ENCODE peak calls at places on chromosomes 7 and 10, in five cellular contexts. O is mammary epithelial cell, E is GM23248, D is fibroblast of lung, K is GM23338. P is an unnamed sample. For H3K4me1, the result is how much of the 10 kb centered on the place peaks cover.

GRCh38 chr7:30596043-30596641 is 1.5 kb downstream of the GARS1 start:
- DNase-seq in O (peak), E (peak), D (peak), K (peak), P (peak)

GRCh38 chr7:129797224-129797789 is 155.5 kb downstream of the UBE2H start:
- DNase-seq in O (no peak), E (no peak), D (no peak), K (peak), P (no peak)

GRCh38 chr10:97701438-97702064 is 12.0 kb upstream of the MARVELD1 start:
- DNase-seq in O (peak), E (peak), D (peak), K (peak), P (no peak)

GRCh38 chr7:41478187-41478586 is 224.7 kb downstream of the INHBA start:
- DNase-seq in O (no peak), E (no peak), D (no peak), K (no peak), P (no peak)

GRCh38 chr7:151631968-151632749 is 112.5 kb upstream of the RHEB start:
- DNase-seq in O (peak), E (peak), D (peak), K (peak), P (peak)

GRCh38 chr7:3867847-3868246 is 566.8 kb downstream of the SDK1 start:
- DNase-seq in O (no peak), E (no peak), D (peak), K (no peak), P (no peak)

GRCh38 chr7:139972000-139972399 is 90.8 kb downstream of the PARP12 start:
- DNase-seq in O (no peak), E (no peak), D (no peak), K (peak), P (no peak)

GRCh38 chr7:149147730-149148653 is 739 bp downstream of the ZNF398 start:
- DNase-seq in O (peak), E (peak), D (peak), K (peak), P (peak)

GRCh38 chr7:121633186-121633585 is 237.1 kb upstream of the FAM3C start:
- DNase-seq in O (no peak), E (no peak), D (no peak), K (no peak), P (no peak)

GRCh38 chr10:91879514-91880170 is 29.6 kb downstream of the FGFBP3 start:
- DNase-seq in O (no peak), E (no peak), D (no peak), K (no peak), P (no peak)

GRCh38 chr7:27242580-27243339 is at the start of gene EVX1:
- DNase-seq in O (no peak), E (peak), D (no peak), K (peak), P (no peak)

GRCh38 chr10:24503627-24504320 is 219.9 kb downstream of the ARHGAP21 start:
- DNase-seq in O (peak), E (peak), D (peak), K (peak), P (no peak)

GRCh38 chr10:21055339-21056135 is 158.4 kb upstream of the NEBL start:
- DNase-seq in O (no peak), E (no peak), D (no peak), K (no peak), P (no peak)

GRCh38 chr10:87177-88080 is 38.3 kb upstream of the TUBB8 start:
- DNase-seq in O (no peak), E (no peak), D (no peak), K (no peak), P (no peak)

GRCh38 chr10:13056461-13057077 is 43.4 kb upstream of the OPTN start:
- DNase-seq in O (peak), E (peak), D (peak), K (peak), P (no peak)

GRCh38 chr7:5596896-5597246 is 173.2 kb upstream of the TNRC18 start:
- DNase-seq in O (no peak), E (peak), D (no peak), K (no peak), P (no peak)

GRCh38 chr7:5597772-5598171 is 174.1 kb upstream of the TNRC18 start:
- DNase-seq in O (no peak), E (peak), D (no peak), K (no peak), P (no peak)

GRCh38 chr7:5595545-5596045 is 172.0 kb upstream of the TNRC18 start:
- DNase-seq in O (peak), E (peak), D (no peak), K (no peak), P (peak)

GRCh38 chr7:5596046-5596895 is 172.6 kb upstream of the TNRC18 start:
- DNase-seq in O (peak), E (peak), D (peak), K (peak), P (peak)

DNA sequence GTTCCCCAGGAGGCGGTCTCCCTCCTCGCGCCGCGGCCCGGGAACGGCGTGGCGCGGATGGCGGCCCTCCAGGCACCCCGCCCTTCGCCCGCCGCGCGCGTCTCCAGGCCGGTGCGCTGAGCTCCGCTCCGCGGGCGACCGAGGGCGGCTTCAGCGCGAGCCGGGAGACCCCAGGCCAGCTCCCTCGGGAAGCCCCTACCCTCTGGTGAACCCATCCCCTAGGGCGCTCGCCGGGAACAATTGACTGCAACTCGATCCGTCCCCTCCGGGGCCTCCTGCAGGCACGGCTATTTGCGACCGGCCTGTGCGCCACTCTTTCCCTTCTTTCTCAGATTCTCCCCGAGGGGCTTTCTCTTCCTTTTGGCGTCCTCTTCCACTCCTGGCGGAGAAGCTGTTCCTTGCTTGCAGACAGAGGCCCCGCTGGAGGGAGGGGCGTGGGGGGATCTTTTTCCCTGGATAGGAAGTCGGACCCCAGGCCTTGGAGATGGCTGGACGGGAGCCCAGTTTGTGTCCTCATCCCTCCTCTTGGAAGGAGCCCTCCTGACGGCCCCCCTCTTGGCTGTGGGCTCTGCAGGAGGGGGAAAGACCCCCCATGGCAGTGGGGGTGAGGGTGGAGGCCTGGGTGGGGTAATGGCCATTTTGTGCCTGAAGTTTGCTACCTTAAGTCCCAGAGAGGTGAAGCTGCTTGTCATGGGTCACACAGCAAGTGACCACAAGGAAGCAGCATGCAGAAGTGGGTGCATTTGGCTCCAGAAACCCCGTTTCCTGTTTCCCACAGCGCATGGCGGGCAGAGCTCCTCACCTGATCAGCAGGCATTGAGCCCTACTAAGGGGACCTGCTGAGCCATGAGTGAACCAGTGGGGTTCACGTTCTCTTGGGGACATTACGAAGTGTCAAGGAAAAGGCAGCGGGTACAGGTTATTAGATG is 171.2 kb upstream of the TNRC18 start:
- DNase-seq in O (peak), E (peak), D (peak), K (peak), P (no peak)
- H3K4me1 ChIP-seq in O (under half), E (under half), D (under half), K (half or more), P (half or more)

DNA sequence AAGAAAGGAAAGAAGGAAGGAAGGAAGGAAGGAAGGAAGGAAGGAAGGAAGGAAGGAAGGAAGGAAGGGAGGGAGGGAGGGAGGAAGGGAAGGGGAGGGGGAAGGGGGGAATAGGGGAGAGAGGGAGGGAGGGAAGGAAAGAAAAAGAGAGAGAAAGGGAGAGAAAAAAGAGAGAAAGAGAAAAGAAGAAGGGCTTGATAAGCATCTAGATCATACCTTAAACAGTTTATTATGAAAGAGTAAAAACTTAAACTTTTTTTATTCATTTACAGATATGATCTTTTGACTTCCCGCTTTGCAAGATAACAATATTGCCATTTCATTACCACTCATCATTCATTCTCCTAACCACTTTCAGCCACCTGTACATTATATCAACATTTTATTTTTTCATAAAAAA is 53.6 kb upstream of the TMEM106B start:
- DNase-seq in O (no peak), E (no peak), D (no peak), K (no peak), P (no peak)
- H3K4me3 ChIP-seq in O (no peak), E (no peak), D (no peak), K (no peak), P (no peak)

GRCh38 chr7:105906169-105906568 is 29.8 kb upstream of the ATXN7L1 start:
- DNase-seq in O (no peak), E (no peak), D (no peak), K (peak), P (no peak)

GRCh38 chr7:105906690-105907089 is 30.3 kb upstream of the ATXN7L1 start:
- DNase-seq in O (no peak), E (peak), D (no peak), K (no peak), P (no peak)

GRCh38 chr7:105907129-105907846 is 30.9 kb upstream of the ATXN7L1 start:
- DNase-seq in O (no peak), E (no peak), D (no peak), K (no peak), P (no peak)

GRCh38 chr7:105904064-105904463 is 27.7 kb upstream of the ATXN7L1 start:
- DNase-seq in O (no peak), E (no peak), D (no peak), K (no peak), P (no peak)

GRCh38 chr7:105905209-105905910 is 29.0 kb upstream of the ATXN7L1 start:
- DNase-seq in O (no peak), E (no peak), D (no peak), K (peak), P (no peak)
- TF ChIP-seq EZH2 in O (no peak), E (no peak), D (no peak), K (no peak), P (no peak)

DNA sequence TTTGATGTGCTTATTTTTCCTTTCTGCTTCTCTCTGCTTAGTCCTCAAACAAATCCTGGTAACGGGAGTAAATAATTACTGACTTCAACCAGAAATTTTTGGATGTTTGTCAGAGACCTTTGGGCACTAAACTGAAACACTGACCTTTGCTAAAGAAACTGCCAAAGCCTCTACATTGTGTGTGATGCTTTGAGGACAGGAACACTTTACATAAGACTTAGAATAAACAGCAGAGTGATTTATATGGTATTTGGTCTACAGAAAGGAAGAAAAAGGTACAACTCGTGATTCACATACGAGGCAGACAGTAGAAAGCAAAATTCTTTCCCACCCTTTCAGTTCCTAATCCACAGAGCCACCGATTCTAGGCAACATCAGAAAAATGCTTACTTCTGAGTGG is 59.8 kb downstream of the SLC16A12 start:
- DNase-seq in O (no peak), E (no peak), D (peak), K (no peak), P (no peak)
- H3K4me1 ChIP-seq in O (under half), E (under half), D (under half), K (under half), P (under half)

GRCh38 chr7:1951600-1951999 is 281.1 kb downstream of the MAD1L1 start:
- DNase-seq in O (no peak), E (no peak), D (no peak), K (no peak), P (no peak)

GRCh38 chr7:1950623-1951523 is 280.8 kb downstream of the ELFN1 start:
- DNase-seq in O (no peak), E (no peak), D (peak), K (no peak), P (no peak)

GRCh38 chr7:1952781-1953180 is 280.0 kb downstream of the MAD1L1 start:
- DNase-seq in O (no peak), E (no peak), D (no peak), K (no peak), P (no peak)

GRCh38 chr7:1953199-1954190 is 279.2 kb downstream of the MAD1L1 start:
- DNase-seq in O (no peak), E (no peak), D (no peak), K (no peak), P (no peak)

DNA sequence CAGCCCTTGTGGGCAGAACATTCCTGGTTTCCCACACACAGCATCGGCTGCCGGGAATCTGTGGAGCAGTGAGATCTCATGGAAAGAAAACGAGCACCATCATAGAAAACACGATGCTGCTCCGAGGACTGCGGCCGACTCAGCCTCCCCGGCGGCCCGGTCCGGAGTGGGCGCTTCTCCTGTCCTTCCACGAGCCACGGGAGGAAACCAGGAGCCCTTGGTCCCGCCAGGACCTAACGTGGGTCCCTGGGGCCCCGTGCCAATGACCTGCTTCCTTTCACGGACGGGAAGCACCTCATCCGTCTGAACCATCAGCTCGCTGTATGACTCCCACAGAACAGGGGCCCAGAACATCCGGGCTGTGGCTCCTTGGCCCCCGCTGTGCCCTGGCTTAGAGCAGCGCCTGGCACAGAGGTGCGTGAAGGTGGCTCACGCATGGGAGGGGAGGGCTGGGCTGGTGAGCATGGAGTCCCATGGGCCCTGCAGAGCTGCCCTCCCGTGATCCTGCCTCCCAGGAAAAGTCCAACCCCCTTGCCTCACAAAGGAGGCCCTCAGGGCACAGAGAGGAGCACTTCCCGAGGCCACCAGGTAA is 280.5 kb downstream of the MAD1L1 start:
- DNase-seq in O (no peak), E (no peak), D (no peak), K (no peak), P (no peak)
- H3K4me3 ChIP-seq in O (no peak), E (no peak), D (no peak), K (no peak), P (no peak)

GRCh38 chr7:157096286-157097055 is 42.3 kb upstream of the UBE3C start:
- DNase-seq in O (no peak), E (peak), D (no peak), K (no peak), P (no peak)
- TF ChIP-seq EZH2 in O (no peak), E (no peak), D (no peak), K (no peak), P (no peak)

GRCh38 chr7:24827027-24827426 is 69.8 kb upstream of the GSDME start:
- DNase-seq in O (peak), E (no peak), D (no peak), K (no peak), P (no peak)
- H3K4me1 ChIP-seq in O (half or more), E (half or more), D (under half), K (under half), P (under half)

DNA sequence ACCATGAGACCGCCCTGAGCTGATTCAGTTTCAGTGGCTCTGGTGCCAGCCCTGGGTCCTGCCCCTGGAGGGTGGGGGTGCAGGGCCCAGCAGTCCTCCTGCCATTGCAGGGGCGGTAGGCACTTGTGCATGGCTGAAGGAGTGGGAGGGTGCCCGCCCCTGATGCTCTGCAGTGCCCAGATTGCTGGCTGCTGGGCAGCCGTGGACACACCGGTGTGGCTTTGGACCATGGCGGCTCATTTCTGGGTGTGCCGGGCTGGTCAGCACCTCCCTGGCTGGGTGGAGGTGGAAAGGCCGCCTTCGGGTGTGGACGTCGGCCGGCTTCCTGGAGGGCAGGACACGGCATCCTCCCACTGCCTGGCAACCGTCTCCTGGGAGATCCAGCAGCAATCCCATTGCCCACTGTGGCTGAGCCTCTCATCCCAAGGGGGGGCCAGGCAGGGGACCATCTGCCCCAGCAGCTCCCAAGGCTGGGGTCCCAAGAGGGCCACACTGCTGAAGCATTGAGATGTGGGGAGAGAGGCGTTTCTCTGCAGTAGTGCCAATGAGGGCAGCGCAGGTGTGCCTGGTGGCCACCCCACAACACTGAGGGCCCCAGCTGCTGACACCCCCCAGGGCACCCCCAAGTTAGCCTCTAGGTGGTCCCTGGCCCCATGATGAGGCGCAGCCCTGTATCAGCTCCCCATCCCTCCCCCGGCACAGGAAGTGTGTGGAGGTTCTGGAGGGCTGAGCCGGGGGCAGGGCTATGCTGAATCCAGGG is 12.9 kb downstream of the TTYH3 start:
- DNase-seq in O (no peak), E (no peak), D (no peak), K (no peak), P (no peak)
- H3K4me3 ChIP-seq in O (no peak), E (no peak), D (no peak), K (peak), P (no peak)

GRCh38 chr7:158997471-158997870 is 141.1 kb downstream of the DYNC2I1 start:
- DNase-seq in O (no peak), E (no peak), D (no peak), K (no peak), P (no peak)

GRCh38 chr7:158995514-158995913 is 139.2 kb downstream of the DYNC2I1 start:
- DNase-seq in O (no peak), E (no peak), D (no peak), K (no peak), P (no peak)

GRCh38 chr7:158997110-158997453 is 140.7 kb downstream of the DYNC2I1 start:
- DNase-seq in O (no peak), E (no peak), D (no peak), K (peak), P (no peak)

GRCh38 chr7:158994687-158995086 is 138.3 kb downstream of the DYNC2I1 start:
- DNase-seq in O (no peak), E (no peak), D (no peak), K (no peak), P (no peak)

GRCh38 chr7:158996214-158997109 is 140.1 kb downstream of the DYNC2I1 start:
- DNase-seq in O (no peak), E (no peak), D (no peak), K (peak), P (no peak)
- TF ChIP-seq EZH2 in O (no peak), E (no peak), D (no peak), K (no peak), P (no peak)

GRCh38 chr10:35639021-35639521 is 3.0 kb downstream of the FZD8 start:
- DNase-seq in O (no peak), E (no peak), D (no peak), K (peak), P (no peak)

GRCh38 chr10:35640474-35640873 is 1.6 kb downstream of the FZD8 start:
- DNase-seq in O (peak), E (peak), D (peak), K (peak), P (no peak)

GRCh38 chr10:35640951-35641429 is 1.1 kb downstream of the FZD8 start:
- DNase-seq in O (peak), E (peak), D (peak), K (peak), P (no peak)

GRCh38 chr10:35638116-35638515 is 4.0 kb downstream of the FZD8 start:
- DNase-seq in O (peak), E (no peak), D (no peak), K (peak), P (no peak)

DNA sequence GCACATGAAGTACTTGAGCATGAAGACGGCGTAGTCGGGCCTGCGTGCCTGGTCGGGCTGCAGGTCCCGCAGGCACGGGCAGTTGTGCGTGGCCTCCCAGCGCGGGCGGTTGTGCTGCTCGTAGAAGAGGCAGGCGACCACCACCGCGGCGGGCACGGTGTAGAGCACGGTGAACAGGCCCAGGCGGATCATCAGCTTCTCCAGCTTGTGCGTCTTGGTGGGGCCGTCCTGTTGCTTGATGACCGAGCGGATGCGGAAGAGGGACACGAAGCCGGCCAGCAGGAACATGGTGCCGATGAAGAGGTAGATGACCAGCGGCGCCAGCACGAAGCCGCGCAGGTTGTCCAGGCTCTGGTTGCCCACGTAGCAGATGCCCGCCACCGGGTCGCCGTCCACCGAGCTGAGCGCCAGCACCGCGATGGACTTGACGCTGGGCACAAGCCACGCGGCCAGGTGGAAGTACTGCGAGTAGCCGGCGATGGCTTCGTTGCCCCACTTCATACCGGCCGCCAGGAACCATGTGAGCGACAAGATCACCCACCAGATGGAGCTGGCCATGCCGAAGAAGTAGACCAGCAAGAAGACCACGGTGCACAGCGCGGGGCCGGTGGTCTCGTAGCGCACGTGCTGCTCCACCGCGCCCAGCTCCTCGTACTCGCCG is 2.3 kb downstream of the FZD8 start:
- DNase-seq in O (peak), E (peak), D (peak), K (peak), P (no peak)
- H3K4me1 ChIP-seq in O (under half), E (under half), D (under half), K (under half), P (under half)

P was measured in PC-9.